ENCODE peak calls at places on chromosomes 3 and 15, in four cellular contexts. W is GM12878, T is K562, X is HepG2. E is an unnamed sample.

GRCh38 chr3:149234671-149235245 is 13.1 kb upstream of the CP start:
- DNase-seq in W (no peak), T (peak; percentile 17), X (no peak), E (no peak)

GRCh38 chr15:32784571-32784970 is 66.8 kb downstream of the GREM1 start:
- DNase-seq in W (no peak), T (no peak), X (no peak), E (no peak)

GRCh38 chr15:65106011-65106590 is 8.9 kb downstream of the UBAP1L start:
- DNase-seq in T (no peak), X (no peak), W (no peak), E (no peak)

GRCh38 chr15:51580385-51580784 is 42.2 kb downstream of the DMXL2 start:
- DNase-seq in W (no peak), X (no peak), T (no peak), E (no peak)

GRCh38 chr3:52110502-52110901 is 43.7 kb downstream of the POC1A start:
- DNase-seq in X (no peak), T (no peak), W (no peak), E (no peak)

GRCh38 chr15:31803388-31803884 is 226.9 kb upstream of the CHRNA7 start:
- DNase-seq in W (no peak), X (no peak), T (no peak), E (no peak)

GRCh38 chr15:60589253-60589652 is 110.3 kb upstream of the ICE2 start:
- DNase-seq in X (no peak), W (no peak), T (no peak), E (no peak)

GRCh38 chr3:18099611-18100010 is 325.5 kb downstream of the SATB1 start:
- DNase-seq in X (no peak), W (no peak), T (no peak), E (no peak)

GRCh38 chr3:9786825-9787654 is 5.2 kb downstream of the TADA3 start:
- DNase-seq in T (no peak), W (no peak), X (no peak), E (no peak)

GRCh38 chr3:15460891-15461524 is 33.6 kb downstream of the EAF1 start:
- DNase-seq in T (no peak), W (no peak), X (no peak), E (no peak)

GRCh38 chr3:194046995-194047681 is 88.8 kb upstream of the HES1 start:
- DNase-seq in X (no peak), W (no peak), T (no peak), E (no peak)

GRCh38 chr3:177147790-177148189 is 49.5 kb downstream of the TBL1XR1 start:
- DNase-seq in X (no peak), T (peak; percentile 46), W (no peak), E (no peak)

GRCh38 chr3:162525052-162525451 is 1028.4 kb downstream of the OTOL1 start:
- DNase-seq in W (no peak), T (no peak), X (no peak), E (no peak)

GRCh38 chr3:105394177-105394576 is 27.5 kb downstream of the ALCAM start:
- DNase-seq in X (no peak), T (no peak), W (no peak), E (no peak)

GRCh38 chr3:192851821-192852352 is 65.8 kb downstream of the MB21D2 start:
- DNase-seq in W (no peak), T (no peak), X (peak; percentile 86), E (no peak)

GRCh38 chr3:31959951-31960792 is 20.9 kb downstream of the OSBPL10 start:
- DNase-seq in W (no peak), X (no peak), T (no peak), E (peak; percentile 26)

GRCh38 chr3:178762382-178762781 is 226.1 kb downstream of the KCNMB2 start:
- DNase-seq in X (no peak), W (no peak), T (no peak), E (no peak)

GRCh38 chr3:128603811-128604447 is 46.7 kb downstream of the RPN1 start:
- DNase-seq in W (no peak), T (no peak), X (no peak), E (no peak)

GRCh38 chr3:129626744-129627349 is 20.4 kb upstream of the PLXND1 start:
- DNase-seq in X (peak; percentile 90), T (peak; percentile 96), W (no peak), E (peak; percentile 87)

GRCh38 chr3:24591661-24592555 is 97.3 kb upstream of the THRB start:
- DNase-seq in T (no peak), W (no peak), X (no peak), E (no peak)

GRCh38 chr3:23778451-23778850 is 27.3 kb upstream of the UBE2E1 start:
- DNase-seq in X (no peak), W (no peak), T (no peak), E (no peak)

GRCh38 chr15:63735449-63735848 is 98.3 kb downstream of the HERC1 start:
- DNase-seq in W (no peak), T (no peak), X (no peak), E (no peak)

GRCh38 chr3:141143546-141143945 is 88.1 kb upstream of the PXYLP1 start:
- DNase-seq in T (no peak), W (no peak), X (no peak), E (no peak)

GRCh38 chr3:9067352-9067975 is 104.2 kb upstream of the RAD18 start:
- DNase-seq in X (peak; percentile 44), W (peak; percentile 11), T (peak; percentile 75), E (peak; percentile 66)

GRCh38 chr3:74613566-74613965 is 893 bp downstream of the CNTN3 start:
- DNase-seq in W (no peak), X (no peak), T (no peak), E (no peak)

GRCh38 chr15:65862682-65863081 is 6.6 kb upstream of the RAB11A start:
- DNase-seq in X (peak; percentile 85), W (no peak), T (peak; percentile 81), E (peak; percentile 77)

GRCh38 chr15:96053039-96054021 is 277.2 kb upstream of the NR2F2 start:
- DNase-seq in W (no peak), X (peak; percentile 22), T (peak; percentile 33), E (peak; percentile 46)

GRCh38 chr15:89652131-89652530 is 3.1 kb downstream of the KIF7 start:
- DNase-seq in T (no peak), W (no peak), X (no peak), E (no peak)

GRCh38 chr3:29694783-29695182 is 413.9 kb downstream of the RBMS3 start:
- DNase-seq in W (no peak), X (peak; percentile 3), T (no peak), E (no peak)

GRCh38 chr3:45103753-45104714 is 42.1 kb downstream of the CDCP1 start:
- DNase-seq in T (peak; percentile 84), W (no peak), X (no peak), E (no peak)

GRCh38 chr3:45103334-45103733 is 42.8 kb downstream of the CDCP1 start:
- DNase-seq in X (no peak), T (no peak), W (no peak), E (no peak)

GRCh38 chr3:45097296-45097883 is 48.8 kb downstream of the CDCP1 start:
- DNase-seq in X (no peak), T (no peak), W (no peak), E (no peak)

GRCh38 chr3:45098315-45098714 is 47.9 kb downstream of the CDCP1 start:
- DNase-seq in T (no peak), W (no peak), X (no peak), E (no peak)

GRCh38 chr3:45100998-45101407 is 45.2 kb downstream of the CDCP1 start:
- DNase-seq in W (no peak), X (no peak), T (no peak), E (no peak)
- TF ChIP-seq CREM in W (no peak), X (no peak), T (no peak), E (no peak)

GRCh38 chr15:68502398-68502901 is 70.5 kb upstream of the ITGA11 start:
- DNase-seq in W (no peak), X (no peak), T (no peak), E (no peak)
- TF ChIP-seq ATF2 in W (no peak), X (no peak), T (no peak), E (no peak)

DNA sequence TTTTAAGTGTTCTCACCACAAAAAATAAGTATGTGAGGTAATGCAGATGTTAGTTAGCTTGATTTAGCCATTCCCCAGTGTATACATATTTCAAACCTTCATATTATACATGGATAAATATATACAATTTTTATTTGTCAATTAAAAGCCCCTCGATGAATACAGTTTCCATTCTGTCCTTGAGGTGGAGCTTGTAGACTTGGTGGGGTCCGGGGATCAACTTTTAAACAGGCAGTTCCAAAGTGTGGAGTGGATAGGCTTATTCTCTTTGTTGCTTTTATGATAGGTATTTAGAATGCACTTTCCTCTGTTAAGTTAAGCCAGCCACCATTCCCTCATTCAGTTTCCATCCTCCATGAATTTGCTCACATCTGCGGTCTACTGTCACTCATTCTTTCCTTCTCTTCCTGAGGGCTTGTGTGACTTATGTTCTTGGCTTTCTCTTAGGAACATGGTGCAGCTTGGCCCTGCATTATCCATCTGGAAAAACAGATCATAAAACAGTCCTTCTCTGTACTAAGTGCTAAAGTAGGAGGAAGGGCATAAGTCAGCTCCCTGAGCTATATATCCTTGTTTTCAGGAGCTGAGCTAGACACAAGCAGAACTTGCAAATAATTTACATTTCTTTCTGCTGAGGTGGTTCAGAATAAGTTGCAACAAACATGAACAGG is 149.1 kb downstream of the NFKBIZ start:
- DNase-seq in T (no peak), W (no peak), X (no peak), E (no peak)
- TF ChIP-seq CTCF in T (no peak), W (no peak), X (no peak), E (no peak)

DNA sequence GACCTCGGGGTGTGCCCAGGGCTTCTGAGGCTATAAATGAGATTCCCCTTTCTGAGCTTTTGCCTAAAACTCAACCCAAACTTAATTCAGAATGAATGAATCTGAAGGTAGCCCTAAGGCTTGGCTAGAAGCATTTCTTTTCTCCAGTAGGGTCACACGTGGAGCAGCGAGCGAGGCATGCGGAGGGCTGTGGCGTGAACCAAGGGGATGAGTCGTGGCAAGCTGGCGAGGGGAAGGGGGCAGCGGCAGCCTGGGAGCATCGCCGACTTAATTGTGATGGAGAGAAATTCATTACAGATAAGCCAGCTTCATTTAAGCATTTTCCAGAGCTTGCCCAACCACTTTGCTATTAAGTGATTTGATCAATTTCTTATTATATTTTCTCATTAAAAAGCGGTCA is 79.9 kb downstream of the CHSY1 start:
- DNase-seq in T (no peak), X (no peak), W (no peak), E (no peak)
- TF ChIP-seq CREM in T (no peak), X (no peak), W (no peak), E (no peak)

DNA sequence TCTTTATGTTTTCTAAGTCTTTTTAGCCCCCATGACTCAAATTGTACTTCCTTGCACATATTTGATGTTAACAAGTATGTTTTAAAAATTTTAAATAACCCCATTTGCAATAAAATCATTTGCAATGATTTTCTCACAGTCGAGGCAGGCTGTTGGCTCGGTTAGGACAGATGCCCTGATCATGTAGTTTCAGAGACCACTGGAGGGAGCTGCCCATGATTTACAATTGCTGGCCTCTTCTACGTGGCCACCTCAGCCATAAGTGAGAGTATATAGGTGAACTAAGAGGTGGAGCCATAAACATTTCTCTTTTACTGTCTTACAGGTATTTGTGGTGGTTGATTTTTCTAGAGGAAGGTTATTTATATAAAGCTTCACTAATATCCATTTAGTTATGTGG is 1.7 kb downstream of the DTWD1 start:
- DNase-seq in W (no peak), T (no peak), X (no peak), E (no peak)
- TF ChIP-seq ATF2 in W (no peak), T (no peak), X (no peak), E (no peak)